ENCODE peak calls at places on chromosomes 4 and X, in six cellular contexts. One of them, this sample, is unnamed. For H3K4me1, the result is how much of the 10 kb centered on the place peaks cover.

GRCh38 chrX:103831342-103831802 is 685 bp downstream of the RAB9B start:
- DNase-seq in heart left ventricle: peak
- DNase-seq in sigmoid colon: no peak
- DNase-seq in CD8-positive, alpha-beta T cell: no peak
- DNase-seq in CD8-positive, alpha-beta memory T cell: peak
- DNase-seq in SJSA1: no peak
- DNase-seq in this sample: peak

GRCh38 chr4:74431113-74431826 is 13.7 kb upstream of the AREG start:
- DNase-seq in SJSA1: no peak
- DNase-seq in heart left ventricle: no peak
- DNase-seq in sigmoid colon: no peak
- DNase-seq in CD8-positive, alpha-beta T cell: no peak
- DNase-seq in CD8-positive, alpha-beta memory T cell: no peak
- DNase-seq in this sample: no peak

GRCh38 chrX:74535211-74535621 is 79.2 kb downstream of the RLIM start:
- DNase-seq in heart left ventricle: no peak
- DNase-seq in CD8-positive, alpha-beta memory T cell: no peak
- DNase-seq in SJSA1: peak
- DNase-seq in CD8-positive, alpha-beta T cell: no peak
- DNase-seq in sigmoid colon: no peak
- DNase-seq in this sample: no peak

GRCh38 chrX:24498181-24498580 is 33.1 kb downstream of the PDK3 start:
- DNase-seq in sigmoid colon: peak
- DNase-seq in CD8-positive, alpha-beta memory T cell: peak
- DNase-seq in heart left ventricle: no peak
- DNase-seq in SJSA1: no peak
- DNase-seq in CD8-positive, alpha-beta T cell: peak
- DNase-seq in this sample: no peak

GRCh38 chr4:1720163-1720983 is 750 bp downstream of the TMEM129 start:
- DNase-seq in heart left ventricle: peak
- DNase-seq in SJSA1: no peak
- DNase-seq in sigmoid colon: no peak
- DNase-seq in CD8-positive, alpha-beta T cell: peak
- DNase-seq in CD8-positive, alpha-beta memory T cell: peak
- DNase-seq in this sample: peak

GRCh38 chr4:118682928-118683327 is 2.3 kb upstream of the METTL14 start:
- DNase-seq in CD8-positive, alpha-beta T cell: no peak
- DNase-seq in SJSA1: no peak
- DNase-seq in sigmoid colon: no peak
- DNase-seq in heart left ventricle: no peak
- DNase-seq in CD8-positive, alpha-beta memory T cell: no peak
- DNase-seq in this sample: no peak

GRCh38 chrX:111322231-111322855 is 52.1 kb upstream of the CAPN6 start:
- DNase-seq in heart left ventricle: no peak
- DNase-seq in CD8-positive, alpha-beta memory T cell: no peak
- DNase-seq in SJSA1: no peak
- DNase-seq in CD8-positive, alpha-beta T cell: no peak
- DNase-seq in sigmoid colon: no peak
- DNase-seq in this sample: no peak

GRCh38 chr4:55018521-55018920 is 106.9 kb downstream of the KDR start:
- DNase-seq in CD8-positive, alpha-beta memory T cell: no peak
- DNase-seq in SJSA1: no peak
- DNase-seq in heart left ventricle: no peak
- DNase-seq in CD8-positive, alpha-beta T cell: no peak
- DNase-seq in sigmoid colon: no peak
- DNase-seq in this sample: no peak

GRCh38 chr4:6354626-6355025 is 85.0 kb downstream of the WFS1 start:
- DNase-seq in SJSA1: no peak
- DNase-seq in CD8-positive, alpha-beta T cell: no peak
- DNase-seq in CD8-positive, alpha-beta memory T cell: no peak
- DNase-seq in heart left ventricle: peak
- DNase-seq in sigmoid colon: no peak
- DNase-seq in this sample: no peak

GRCh38 chrX:85243155-85243554 is 424 bp downstream of the SATL1 start:
- DNase-seq in CD8-positive, alpha-beta memory T cell: no peak
- DNase-seq in SJSA1: no peak
- DNase-seq in heart left ventricle: no peak
- DNase-seq in CD8-positive, alpha-beta T cell: no peak
- DNase-seq in sigmoid colon: no peak
- DNase-seq in this sample: no peak

GRCh38 chr4:147782087-147782781 is 50.3 kb downstream of the ARHGAP10 start:
- DNase-seq in sigmoid colon: no peak
- DNase-seq in CD8-positive, alpha-beta memory T cell: no peak
- DNase-seq in heart left ventricle: no peak
- DNase-seq in SJSA1: no peak
- DNase-seq in CD8-positive, alpha-beta T cell: no peak
- DNase-seq in this sample: no peak

GRCh38 chrX:130085551-130085986 is 24.7 kb downstream of the ELF4 start:
- DNase-seq in CD8-positive, alpha-beta T cell: no peak
- DNase-seq in heart left ventricle: no peak
- DNase-seq in SJSA1: no peak
- DNase-seq in CD8-positive, alpha-beta memory T cell: no peak
- DNase-seq in sigmoid colon: no peak
- DNase-seq in this sample: no peak

GRCh38 chrX:130083107-130083490 is 27.2 kb downstream of the ELF4 start:
- DNase-seq in heart left ventricle: no peak
- DNase-seq in CD8-positive, alpha-beta T cell: no peak
- DNase-seq in SJSA1: peak
- DNase-seq in sigmoid colon: no peak
- DNase-seq in CD8-positive, alpha-beta memory T cell: no peak
- DNase-seq in this sample: no peak

GRCh38 chrX:130083656-130084382 is 26.5 kb downstream of the ELF4 start:
- DNase-seq in sigmoid colon: no peak
- DNase-seq in heart left ventricle: no peak
- DNase-seq in CD8-positive, alpha-beta memory T cell: no peak
- DNase-seq in SJSA1: no peak
- DNase-seq in CD8-positive, alpha-beta T cell: no peak
- DNase-seq in this sample: no peak

GRCh38 chrX:130086414-130087207 is 23.7 kb downstream of the ELF4 start:
- DNase-seq in CD8-positive, alpha-beta T cell: peak
- DNase-seq in heart left ventricle: no peak
- DNase-seq in sigmoid colon: no peak
- DNase-seq in SJSA1: no peak
- DNase-seq in CD8-positive, alpha-beta memory T cell: peak
- DNase-seq in this sample: no peak

GRCh38 chrX:130084651-130085237 is 25.6 kb downstream of the ELF4 start:
- DNase-seq in CD8-positive, alpha-beta memory T cell: no peak
- DNase-seq in SJSA1: no peak
- DNase-seq in CD8-positive, alpha-beta T cell: no peak
- DNase-seq in sigmoid colon: no peak
- DNase-seq in heart left ventricle: no peak
- DNase-seq in this sample: no peak
- H3K4me1 ChIP-seq in CD8-positive, alpha-beta memory T cell: half or more
- H3K4me1 ChIP-seq in SJSA1: half or more
- H3K4me1 ChIP-seq in CD8-positive, alpha-beta T cell: half or more
- H3K4me1 ChIP-seq in sigmoid colon: under half
- H3K4me1 ChIP-seq in heart left ventricle: under half
- H3K4me1 ChIP-seq in this sample: under half

GRCh38 chr4:128323401-128323800 is 35.8 kb upstream of the PGRMC2 start:
- DNase-seq in CD8-positive, alpha-beta memory T cell: no peak
- DNase-seq in SJSA1: no peak
- DNase-seq in CD8-positive, alpha-beta T cell: no peak
- DNase-seq in sigmoid colon: no peak
- DNase-seq in heart left ventricle: no peak
- DNase-seq in this sample: no peak

GRCh38 chr4:128332086-128332485 is 44.5 kb upstream of the PGRMC2 start:
- DNase-seq in sigmoid colon: no peak
- DNase-seq in SJSA1: no peak
- DNase-seq in CD8-positive, alpha-beta memory T cell: no peak
- DNase-seq in heart left ventricle: no peak
- DNase-seq in CD8-positive, alpha-beta T cell: no peak
- DNase-seq in this sample: no peak

GRCh38 chr4:128322986-128323385 is 35.4 kb upstream of the PGRMC2 start:
- DNase-seq in CD8-positive, alpha-beta T cell: no peak
- DNase-seq in sigmoid colon: no peak
- DNase-seq in heart left ventricle: no peak
- DNase-seq in SJSA1: peak
- DNase-seq in CD8-positive, alpha-beta memory T cell: no peak
- DNase-seq in this sample: no peak

GRCh38 chr4:128329638-128330037 is 42.0 kb upstream of the PGRMC2 start:
- DNase-seq in sigmoid colon: no peak
- DNase-seq in CD8-positive, alpha-beta memory T cell: no peak
- DNase-seq in CD8-positive, alpha-beta T cell: no peak
- DNase-seq in SJSA1: no peak
- DNase-seq in heart left ventricle: no peak
- DNase-seq in this sample: no peak

GRCh38 chr4:128328106-128328505 is 40.5 kb upstream of the PGRMC2 start:
- DNase-seq in heart left ventricle: no peak
- DNase-seq in SJSA1: no peak
- DNase-seq in sigmoid colon: no peak
- DNase-seq in CD8-positive, alpha-beta memory T cell: no peak
- DNase-seq in CD8-positive, alpha-beta T cell: no peak
- DNase-seq in this sample: no peak
- H3K4me3 ChIP-seq in heart left ventricle: no peak
- H3K4me3 ChIP-seq in SJSA1: no peak
- H3K4me3 ChIP-seq in sigmoid colon: no peak
- H3K4me3 ChIP-seq in CD8-positive, alpha-beta memory T cell: no peak
- H3K4me3 ChIP-seq in CD8-positive, alpha-beta T cell: no peak
- H3K4me3 ChIP-seq in this sample: no peak

GRCh38 chr4:176780995-176781738 is 11.6 kb downstream of the VEGFC start:
- DNase-seq in CD8-positive, alpha-beta T cell: no peak
- DNase-seq in SJSA1: no peak
- DNase-seq in sigmoid colon: no peak
- DNase-seq in heart left ventricle: no peak
- DNase-seq in CD8-positive, alpha-beta memory T cell: no peak
- DNase-seq in this sample: no peak

GRCh38 chr4:176782794-176783193 is 9.9 kb downstream of the VEGFC start:
- DNase-seq in heart left ventricle: no peak
- DNase-seq in CD8-positive, alpha-beta memory T cell: no peak
- DNase-seq in sigmoid colon: no peak
- DNase-seq in CD8-positive, alpha-beta T cell: no peak
- DNase-seq in SJSA1: no peak
- DNase-seq in this sample: no peak

GRCh38 chr4:176782191-176782590 is 10.5 kb downstream of the VEGFC start:
- DNase-seq in sigmoid colon: no peak
- DNase-seq in heart left ventricle: no peak
- DNase-seq in CD8-positive, alpha-beta T cell: no peak
- DNase-seq in SJSA1: no peak
- DNase-seq in CD8-positive, alpha-beta memory T cell: no peak
- DNase-seq in this sample: no peak

GRCh38 chr4:176779421-176779820 is 13.3 kb downstream of the VEGFC start:
- DNase-seq in SJSA1: no peak
- DNase-seq in CD8-positive, alpha-beta T cell: no peak
- DNase-seq in sigmoid colon: no peak
- DNase-seq in CD8-positive, alpha-beta memory T cell: no peak
- DNase-seq in heart left ventricle: no peak
- DNase-seq in this sample: no peak

DNA sequence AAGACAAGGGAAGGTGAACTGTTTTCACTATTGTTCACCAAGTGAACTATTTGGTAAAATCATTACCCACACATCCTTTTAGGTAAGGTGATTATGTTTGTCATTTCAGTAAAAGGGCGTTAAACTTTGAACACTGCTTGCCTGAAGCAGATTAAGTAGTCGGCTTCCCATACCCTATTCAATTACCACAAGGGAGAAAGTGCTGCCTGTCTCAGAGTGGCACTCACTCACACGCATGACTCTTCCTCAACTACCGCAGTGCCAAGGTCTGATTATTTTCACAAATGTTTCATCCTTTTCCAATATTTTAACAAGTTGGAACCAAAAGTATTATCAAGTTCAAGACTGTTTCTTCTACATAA is 11.0 kb downstream of the VEGFC start:
- DNase-seq in heart left ventricle: no peak
- DNase-seq in CD8-positive, alpha-beta memory T cell: no peak
- DNase-seq in SJSA1: no peak
- DNase-seq in sigmoid colon: no peak
- DNase-seq in CD8-positive, alpha-beta T cell: no peak
- DNase-seq in this sample: no peak
- H3K4me1 ChIP-seq in heart left ventricle: under half
- H3K4me1 ChIP-seq in CD8-positive, alpha-beta memory T cell: under half
- H3K4me1 ChIP-seq in SJSA1: under half
- H3K4me1 ChIP-seq in sigmoid colon: under half
- H3K4me1 ChIP-seq in CD8-positive, alpha-beta T cell: under half
- H3K4me1 ChIP-seq in this sample: under half

DNA sequence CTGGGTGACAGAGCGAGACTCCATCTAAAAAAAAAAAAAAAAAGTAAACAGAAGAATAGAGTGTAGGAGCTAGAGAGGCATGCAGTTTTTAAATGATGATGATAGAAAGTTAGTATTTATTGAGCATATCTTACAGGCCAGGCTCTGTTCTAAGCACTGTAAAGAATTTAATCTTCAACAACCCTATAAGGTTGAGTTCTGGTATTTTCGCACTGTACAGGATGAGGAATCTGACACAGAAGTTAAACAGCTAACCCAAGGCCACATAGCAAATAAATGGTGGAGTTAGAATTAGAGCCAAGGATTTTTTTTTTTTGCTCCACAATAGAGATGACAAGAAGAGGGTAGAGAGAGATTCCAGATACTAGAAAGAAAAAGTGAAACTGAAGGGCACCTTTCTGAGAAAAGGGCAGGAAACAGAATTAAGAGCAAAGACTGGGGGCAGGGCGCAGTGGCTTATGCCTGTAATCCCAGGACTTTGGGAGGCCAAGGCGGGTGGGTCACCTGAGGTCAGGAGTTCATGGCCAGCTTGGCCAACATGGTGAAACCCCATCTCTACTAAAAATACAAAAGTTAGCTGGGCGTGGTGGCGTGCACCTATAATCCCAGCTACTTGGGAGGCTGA is 56.1 kb downstream of the KLHL5 start:
- DNase-seq in CD8-positive, alpha-beta memory T cell: no peak
- DNase-seq in sigmoid colon: no peak
- DNase-seq in CD8-positive, alpha-beta T cell: no peak
- DNase-seq in heart left ventricle: no peak
- DNase-seq in SJSA1: no peak
- DNase-seq in this sample: no peak
- H3K4me3 ChIP-seq in CD8-positive, alpha-beta memory T cell: no peak
- H3K4me3 ChIP-seq in sigmoid colon: no peak
- H3K4me3 ChIP-seq in CD8-positive, alpha-beta T cell: no peak
- H3K4me3 ChIP-seq in heart left ventricle: no peak
- H3K4me3 ChIP-seq in SJSA1: no peak
- H3K4me3 ChIP-seq in this sample: no peak

GRCh38 chrX:151984328-151984727 is 9.9 kb upstream of the GABRE start:
- DNase-seq in SJSA1: peak
- DNase-seq in heart left ventricle: no peak
- DNase-seq in sigmoid colon: no peak
- DNase-seq in CD8-positive, alpha-beta T cell: no peak
- DNase-seq in CD8-positive, alpha-beta memory T cell: no peak
- DNase-seq in this sample: no peak
- H3K4me1 ChIP-seq in SJSA1: half or more
- H3K4me1 ChIP-seq in heart left ventricle: under half
- H3K4me1 ChIP-seq in sigmoid colon: under half
- H3K4me1 ChIP-seq in CD8-positive, alpha-beta T cell: under half
- H3K4me1 ChIP-seq in CD8-positive, alpha-beta memory T cell: under half
- H3K4me1 ChIP-seq in this sample: under half

GRCh38 chr4:123406862-123407261 is 10.3 kb downstream of the SPRY1 start:
- DNase-seq in CD8-positive, alpha-beta T cell: no peak
- DNase-seq in heart left ventricle: no peak
- DNase-seq in sigmoid colon: no peak
- DNase-seq in SJSA1: no peak
- DNase-seq in CD8-positive, alpha-beta memory T cell: no peak
- DNase-seq in this sample: no peak
- H3K4me3 ChIP-seq in CD8-positive, alpha-beta T cell: no peak
- H3K4me3 ChIP-seq in heart left ventricle: no peak
- H3K4me3 ChIP-seq in sigmoid colon: no peak
- H3K4me3 ChIP-seq in SJSA1: no peak
- H3K4me3 ChIP-seq in CD8-positive, alpha-beta memory T cell: no peak
- H3K4me3 ChIP-seq in this sample: no peak